ENCODE peak calls at places on chromosomes 6 and 20, in six cellular contexts. J is H1, B is HepG2, S is SK-N-SH, G is GM12878, Y is K562. A is an unnamed sample.

GRCh38 chr6:80173411-80173810 is 66.9 kb downstream of the BCKDHB start:
- DNase-seq in G (no peak), B (no peak), Y (no peak), S (no peak), J (no peak), A (no peak)

GRCh38 chr20:35991142-35991771 is 22.9 kb downstream of the CNBD2 start:
- DNase-seq in Y (peak; percentile 50), B (peak; percentile 35), G (no peak), J (no peak), S (peak; percentile 49), A (peak; percentile 24)

GRCh38 chr6:117976030-117976651 is 69.1 kb downstream of the SLC35F1 start:
- DNase-seq in Y (peak; percentile 26), J (no peak), S (peak; percentile 34), G (no peak), B (peak; percentile 61), A (peak; percentile 31)

GRCh38 chr6:72720464-72720863 is 98.6 kb downstream of the KCNQ5 start:
- DNase-seq in G (no peak), S (no peak), J (no peak), Y (no peak), B (no peak), A (no peak)

GRCh38 chr20:38143238-38143645 is 21.8 kb downstream of the TGM2 start:
- DNase-seq in S (peak; percentile 55), B (peak; percentile 99), Y (peak; percentile 32), J (no peak), G (no peak), A (peak; percentile 43)

GRCh38 chr6:80174931-80175572 is 68.6 kb downstream of the BCKDHB start:
- DNase-seq in S (no peak), B (no peak), Y (no peak), J (no peak), G (no peak), A (peak; percentile 42)

GRCh38 chr6:148509789-148510581 is 167.3 kb downstream of the SASH1 start:
- DNase-seq in J (no peak), B (no peak), S (no peak), Y (no peak), G (no peak), A (peak; percentile 88)

GRCh38 chr20:44830995-44831394 is 20.6 kb upstream of the RIMS4 start:
- DNase-seq in G (no peak), S (no peak), B (no peak), J (no peak), Y (no peak), A (no peak)

GRCh38 chr20:32241807-32242206 is 34.1 kb downstream of the POFUT1 start:
- DNase-seq in S (no peak), J (no peak), B (no peak), G (no peak), Y (no peak), A (no peak)

GRCh38 chr20:38428800-38429199 is 6.3 kb downstream of the SNHG17 start:
- DNase-seq in G (no peak), B (no peak), J (no peak), Y (no peak), S (no peak), A (peak; percentile 16)

GRCh38 chr6:118843685-118844390 is 50.1 kb upstream of the ASF1A start:
- DNase-seq in G (peak; percentile 69), J (no peak), Y (no peak), S (no peak), B (no peak), A (no peak)

GRCh38 chr6:92341224-92341623 is 1078.1 kb downstream of the EPHA7 start:
- DNase-seq in Y (no peak), G (no peak), B (no peak), J (no peak), S (no peak), A (no peak)

GRCh38 chr20:37897008-37897548 is 5.8 kb upstream of the VSTM2L start:
- DNase-seq in B (no peak), G (no peak), Y (peak; percentile 37), S (peak; percentile 76), J (peak; percentile 71), A (no peak)

GRCh38 chr6:152124432-152125074 is 317.1 kb downstream of the ESR1 start:
- DNase-seq in G (no peak), B (peak; percentile 54), S (peak; percentile 57), J (no peak), Y (peak; percentile 50), A (no peak)

GRCh38 chr20:5656136-5656535 is 94.1 kb upstream of the SHLD1 start:
- DNase-seq in G (no peak), S (no peak), J (no peak), Y (no peak), B (no peak), A (no peak)

GRCh38 chr20:48538856-48539255 is 288.9 kb downstream of the PREX1 start:
- DNase-seq in S (no peak), G (no peak), B (no peak), Y (no peak), J (no peak), A (no peak)

GRCh38 chr6:36759177-36759757 is 61.6 kb downstream of the RAB44 start:
- DNase-seq in B (peak; percentile 63), S (peak; percentile 94), G (no peak), J (peak; percentile 94), Y (peak; percentile 94), A (no peak)

GRCh38 chr20:18727032-18727508 is 86.5 kb upstream of the SCP2D1 start:
- DNase-seq in S (no peak), G (no peak), J (no peak), B (no peak), Y (no peak), A (no peak)

GRCh38 chr20:38926934-38927616 is 858 bp downstream of the FAM83D start:
- DNase-seq in J (peak; percentile 51), S (no peak), Y (no peak), G (no peak), B (no peak), A (no peak)

GRCh38 chr6:73508776-73509175 is 12.1 kb downstream of the EEF1A1 start:
- DNase-seq in Y (no peak), G (no peak), J (no peak), B (no peak), S (no peak), A (no peak)

GRCh38 chr6:143941852-143942627 is 66.0 kb downstream of the PLAGL1 start:
- DNase-seq in S (peak; percentile 64), G (no peak), Y (peak; percentile 73), J (peak; percentile 83), B (peak; percentile 81), A (peak; percentile 64)

GRCh38 chr6:163834226-163834970 is 419.9 kb downstream of the QKI start:
- DNase-seq in Y (no peak), B (no peak), S (no peak), G (no peak), J (no peak), A (no peak)

GRCh38 chr6:108739496-108740330 is 108.5 kb upstream of the ARMC2 start:
- DNase-seq in Y (no peak), B (no peak), G (no peak), S (no peak), J (no peak), A (no peak)

GRCh38 chr6:47413752-47414516 is 63.7 kb upstream of the CD2AP start:
- DNase-seq in B (peak; percentile 64), Y (peak; percentile 70), S (peak; percentile 45), J (no peak), G (peak; percentile 60), A (peak; percentile 52)

GRCh38 chr6:42388046-42388445 is 63.7 kb downstream of the TRERF1 start:
- DNase-seq in B (no peak), J (no peak), Y (no peak), S (no peak), G (no peak), A (no peak)

GRCh38 chr6:42391441-42391840 is 60.3 kb downstream of the TRERF1 start:
- DNase-seq in Y (no peak), G (no peak), J (no peak), S (no peak), B (no peak), A (no peak)

GRCh38 chr6:42392871-42393270 is 58.9 kb downstream of the TRERF1 start:
- DNase-seq in B (no peak), S (no peak), Y (no peak), G (no peak), J (no peak), A (no peak)

GRCh38 chr6:42393339-42393738 is 58.4 kb downstream of the TRERF1 start:
- DNase-seq in Y (no peak), G (no peak), J (no peak), B (no peak), S (no peak), A (no peak)

GRCh38 chr6:42390228-42390934 is 61.3 kb downstream of the TRERF1 start:
- DNase-seq in G (no peak), S (no peak), B (no peak), Y (no peak), J (no peak), A (no peak)
- TF ChIP-seq GABPA in G (no peak), S (no peak), B (no peak), Y (no peak), J (no peak), A (no peak)

DNA sequence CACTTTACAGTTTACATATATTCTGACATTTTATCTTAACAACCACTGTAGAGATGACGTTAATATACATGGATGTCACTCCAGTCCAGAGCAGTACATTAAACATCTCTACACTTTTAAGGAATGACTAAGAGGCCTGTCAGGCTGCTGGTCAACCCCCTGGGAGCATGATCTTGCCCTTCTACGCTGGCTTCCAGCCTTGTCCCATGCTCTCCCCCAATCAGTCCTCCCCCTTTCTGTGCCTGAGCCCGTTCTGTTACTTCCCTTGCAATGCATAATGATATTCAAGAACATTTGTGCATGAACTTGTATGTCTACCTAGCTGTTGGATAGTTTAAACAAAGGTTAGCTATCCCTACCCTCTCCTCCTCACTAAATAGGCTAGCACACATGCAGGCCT is 40.5 kb upstream of the PLCB4 start:
- DNase-seq in J (no peak), G (no peak), Y (no peak), S (no peak), B (no peak), A (no peak)
- TF ChIP-seq GABPA in J (no peak), G (no peak), Y (no peak), S (no peak), B (no peak), A (no peak)

DNA sequence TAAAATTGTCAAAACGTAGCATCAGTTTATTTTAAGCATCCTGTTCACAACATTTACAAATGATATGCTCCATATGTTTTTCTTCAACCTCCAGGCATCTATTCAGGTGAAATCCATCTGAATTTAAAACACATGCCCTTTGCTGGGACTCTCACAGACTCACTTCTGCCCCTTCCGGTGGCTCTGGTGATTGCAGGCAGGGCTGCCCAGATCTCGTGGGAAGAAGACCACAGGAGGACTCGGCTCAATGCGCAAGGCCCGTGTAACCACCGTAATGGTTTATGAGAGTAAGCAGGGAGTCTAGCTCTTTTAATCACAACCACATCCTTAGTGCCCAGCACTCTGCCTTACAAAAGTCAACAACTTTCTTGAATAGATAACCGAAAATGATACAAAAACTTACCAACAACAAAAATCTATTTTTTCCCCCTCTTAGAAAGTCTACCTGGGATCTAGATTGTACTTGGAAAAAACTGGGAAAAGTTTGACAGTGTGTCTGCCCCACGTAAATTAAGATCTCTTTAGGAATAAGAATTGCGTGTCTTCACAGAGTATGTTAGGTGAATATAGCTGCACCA is 139.1 kb downstream of the KIF16B start:
- DNase-seq in G (peak; percentile 63), J (peak; percentile 96), Y (peak; percentile 65), B (peak; percentile 75), S (peak; percentile 46), A (peak; percentile 63)
- TF ChIP-seq GABPA in G (no peak), J (no peak), Y (no peak), B (no peak), S (no peak), A (no peak)

DNA sequence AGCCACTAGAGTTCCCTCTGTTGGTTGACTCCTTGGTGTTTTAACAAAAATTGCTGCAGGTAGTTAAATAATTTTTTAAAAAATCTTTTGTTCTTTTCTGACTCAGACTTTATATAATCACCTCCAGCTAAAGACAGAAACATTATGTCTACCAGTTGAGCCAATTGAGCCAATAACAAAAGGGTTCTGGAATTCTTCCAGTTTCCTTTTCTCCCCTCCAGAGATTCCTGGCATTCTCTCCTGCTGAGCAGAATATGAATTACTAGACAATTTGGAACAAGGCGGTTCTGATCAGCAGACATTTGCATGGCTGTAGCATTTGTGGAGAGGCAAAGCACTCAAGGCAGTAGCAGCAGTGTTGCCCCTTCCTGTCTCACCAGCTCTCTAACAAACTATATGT is 144.0 kb upstream of the SLC35B3 start:
- DNase-seq in S (no peak), B (no peak), G (no peak), Y (no peak), J (no peak), A (no peak)
- TF ChIP-seq GABPA in S (no peak), B (no peak), G (no peak), Y (no peak), J (no peak), A (no peak)